ENCODE peak calls at places on chromosomes 2 and 18, in nine cellular contexts. E is HEK293T; D is EH; I is astrocyte of the spinal cord; M is HT-29; J is suprapubic skin; Y is GM12864; Q is D721Med; S is activated CD8-positive, alpha-beta memory T cell treated with anti-CD3 and anti-CD28 coated beads, Interleukin-2, amount 50 U/mL, for 48 hours. G is an unnamed sample.

GRCh38 chr18:22883189-22883588 is 49.9 kb upstream of the RBBP8 start:
- DNase-seq in E (no peak), D (no peak), I (no peak), M (no peak), J (no peak), Y (no peak), Q (no peak), S (no peak), G (no peak)

GRCh38 chr2:127515383-127515915 is 10.8 kb downstream of the IWS1 start:
- DNase-seq in E (no peak), D (no peak), I (no peak), M (no peak), J (no peak), Y (no peak), Q (no peak), S (no peak), G (no peak)

GRCh38 chr2:20577495-20578235 is 73.2 kb downstream of the HS1BP3 start:
- DNase-seq in E (no peak), D (peak; percentile 96), I (no peak), M (no peak), J (peak; percentile 76), Y (no peak), Q (no peak), S (no peak), G (no peak)

GRCh38 chr2:65489269-65489668 is 56.9 kb upstream of the SPRED2 start:
- DNase-seq in E (peak; percentile 32), D (no peak), I (no peak), M (no peak), J (no peak), Y (no peak), Q (no peak), S (no peak), G (no peak)

GRCh38 chr2:38665854-38666577 is at the start of gene GALM:
- DNase-seq in E (peak; percentile 90), D (peak; percentile 90), I (peak; percentile 93), M (peak; percentile 85), J (peak; percentile 88), Y (no peak), Q (no peak), S (peak; percentile 73), G (peak; percentile 94)

GRCh38 chr2:97707428-97708380 is 5.7 kb upstream of the ZAP70 start:
- DNase-seq in E (no peak), D (no peak), I (no peak), M (peak; percentile 31), J (no peak), Y (no peak), Q (no peak), S (peak; percentile 44), G (no peak)

GRCh38 chr2:18501156-18501555 is 59.3 kb downstream of the RDH14 start:
- DNase-seq in E (no peak), D (no peak), I (peak; percentile 9), M (no peak), J (no peak), Y (no peak), Q (no peak), S (no peak), G (no peak)

GRCh38 chr2:102166189-102166845 is 20.5 kb upstream of the IL1RL2 start:
- DNase-seq in E (no peak), D (peak; percentile 83), I (peak; percentile 86), M (peak; percentile 76), J (no peak), Y (no peak), Q (no peak), S (no peak), G (no peak)

GRCh38 chr18:52163478-52163877 is 176.5 kb upstream of the DCC start:
- DNase-seq in E (no peak), D (no peak), I (no peak), M (no peak), J (no peak), Y (no peak), Q (no peak), S (no peak), G (no peak)

GRCh38 chr2:16940214-16940613 is 274.6 kb upstream of the CYRIA start:
- DNase-seq in E (no peak), D (no peak), I (no peak), M (no peak), J (no peak), Y (no peak), Q (no peak), S (no peak), G (no peak)

GRCh38 chr18:3921826-3922225 is 471.9 kb downstream of the TGIF1 start:
- DNase-seq in E (no peak), D (no peak), I (no peak), M (no peak), J (no peak), Y (no peak), Q (no peak), S (no peak), G (no peak)